ENCODE peak calls at places on chromosomes 2 and 18, in seven cellular contexts. U is left ventricle myocardium inferior; F is CD8-positive, alpha-beta memory T cell; M is spleen; E is kidney; V is effector memory CD4-positive, alpha-beta T cell; D is SK-N-SH. B is an unnamed sample.

GRCh38 chr2:144502356-144502755 is 17.6 kb downstream of the ZEB2 start:
- DNase-seq in U (no peak), E (no peak), D (no peak), F (no peak), M (no peak), V (no peak), B (no peak)

GRCh38 chr18:4586729-4587128 is 131.6 kb upstream of the DLGAP1 start:
- DNase-seq in M (no peak), D (no peak), E (no peak), U (no peak), F (no peak), V (no peak), B (no peak)

GRCh38 chr2:203999844-204000243 is 63.3 kb downstream of the ICOS start:
- DNase-seq in D (no peak), F (no peak), V (no peak), E (no peak), U (no peak), M (no peak), B (no peak)

GRCh38 chr18:13563390-13563805 is 163.0 kb downstream of the FAM210A start:
- DNase-seq in M (no peak), V (no peak), D (no peak), U (no peak), F (no peak), E (no peak), B (no peak)

GRCh38 chr2:200899482-200899881 is 10.3 kb downstream of the NIF3L1 start:
- DNase-seq in V (no peak), U (no peak), F (no peak), M (no peak), E (no peak), D (no peak), B (no peak)

GRCh38 chr2:21363364-21363763 is 239.6 kb downstream of the TDRD15 start:
- DNase-seq in U (no peak), M (no peak), F (no peak), E (no peak), V (no peak), D (no peak), B (no peak)

GRCh38 chr2:29117636-29118303 is 2.6 kb downstream of the CLIP4 start:
- DNase-seq in D (no peak), V (no peak), F (no peak), M (no peak), E (no peak), U (no peak), B (no peak)

GRCh38 chr18:62435435-62436031 is 87.3 kb upstream of the ZCCHC2 start:
- DNase-seq in U (no peak), E (no peak), M (no peak), F (no peak), D (peak), V (no peak), B (no peak)

GRCh38 chr2:28608061-28608828 is 112.4 kb downstream of the PLB1 start:
- DNase-seq in D (no peak), E (no peak), U (peak), V (no peak), M (peak), F (no peak), B (no peak)

GRCh38 chr2:98548920-98549818 is 59.1 kb downstream of the COA5 start:
- DNase-seq in F (no peak), E (no peak), M (peak), V (no peak), D (no peak), U (no peak), B (no peak)

GRCh38 chr2:189674374-189675112 is at the start of gene ANKAR:
- DNase-seq in V (peak), F (peak), U (peak), D (peak), M (peak), E (peak), B (peak)

GRCh38 chr2:209990838-209991237 is 11.6 kb upstream of the RPE start:
- DNase-seq in M (no peak), D (no peak), V (no peak), E (no peak), U (no peak), F (no peak), B (no peak)

GRCh38 chr2:169542433-169542832 is 31.2 kb downstream of the FASTKD1 start:
- DNase-seq in V (no peak), E (no peak), F (no peak), D (no peak), M (no peak), U (no peak), B (no peak)

GRCh38 chr2:101812226-101812625 is 114.7 kb downstream of the MAP4K4 start:
- DNase-seq in F (no peak), E (no peak), D (no peak), V (no peak), M (no peak), U (no peak), B (no peak)

GRCh38 chr2:96533292-96534073 is 3.1 kb upstream of the ARID5A start:
- DNase-seq in V (no peak), M (peak), U (peak), F (no peak), D (no peak), E (peak), B (peak)

GRCh38 chr2:13252615-13253014 is 535.9 kb downstream of the TRIB2 start:
- DNase-seq in V (no peak), D (no peak), M (no peak), F (no peak), E (no peak), U (no peak), B (no peak)

GRCh38 chr2:102427249-102427648 is 4.3 kb downstream of the IL18RAP start:
- DNase-seq in E (no peak), M (no peak), V (no peak), D (no peak), U (no peak), F (no peak), B (no peak)

GRCh38 chr2:102391530-102391929 is 31.4 kb upstream of the IL18RAP start:
- DNase-seq in V (no peak), E (no peak), U (no peak), M (no peak), D (no peak), F (peak), B (no peak)

GRCh38 chr2:202989749-202990148 is 24.9 kb upstream of the NBEAL1 start:
- DNase-seq in E (no peak), V (no peak), F (no peak), M (no peak), D (no peak), U (no peak), B (no peak)

GRCh38 chr18:34947711-34948125 is 93.5 kb upstream of the MAPRE2 start:
- DNase-seq in U (no peak), D (no peak), E (no peak), V (no peak), F (no peak), M (no peak), B (no peak)

GRCh38 chr2:43754180-43754579 is 19.7 kb upstream of the DYNC2LI1 start:
- DNase-seq in F (no peak), D (no peak), E (no peak), U (no peak), M (no peak), V (no peak), B (no peak)

GRCh38 chr2:69985684-69986083 is 24.3 kb upstream of the ASPRV1 start:
- DNase-seq in M (peak), F (no peak), U (peak), E (no peak), V (no peak), D (no peak), B (no peak)

GRCh38 chr2:96404446-96405373 is 69.1 kb downstream of the NCAPH start:
- DNase-seq in D (no peak), U (peak), M (no peak), E (no peak), F (no peak), V (no peak), B (peak)

GRCh38 chr2:223901311-223901710 is 43.8 kb downstream of the WDFY1 start:
- DNase-seq in M (no peak), D (no peak), F (no peak), V (no peak), E (no peak), U (no peak), B (no peak)

GRCh38 chr2:85131116-85131515 is 2.1 kb upstream of the TCF7L1 start:
- DNase-seq in F (no peak), U (no peak), E (no peak), D (peak), M (no peak), V (no peak), B (no peak)

GRCh38 chr2:84865181-84865783 is 15.6 kb downstream of the TRABD2A start:
- DNase-seq in U (no peak), F (peak), M (no peak), V (no peak), D (no peak), E (no peak), B (no peak)

GRCh38 chr18:23438046-23438377 is 15.1 kb upstream of the RIOK3 start:
- DNase-seq in V (no peak), M (no peak), F (no peak), E (no peak), U (no peak), D (no peak), B (no peak)
- H3K4me3 ChIP-seq in V (peak), M (peak), F (peak), E (peak), U (peak), D (peak), B (peak)

GRCh38 chr2:112724611-112725525 is 4.0 kb downstream of the NT5DC4 start:
- DNase-seq in V (no peak), M (no peak), U (no peak), F (no peak), D (no peak), E (no peak), B (no peak)
- H3K4me3 ChIP-seq in V (no peak), M (no peak), U (no peak), F (no peak), D (no peak), E (no peak), B (no peak)

GRCh38 chr2:104858325-104858978 is 4.5 kb downstream of the POU3F3 start:
- DNase-seq in E (no peak), D (no peak), F (no peak), V (no peak), U (no peak), M (no peak), B (no peak)
- H3K4me3 ChIP-seq in E (peak), D (no peak), F (no peak), V (no peak), U (no peak), M (no peak), B (no peak)

GRCh38 chr2:45006942-45007287 is 2.3 kb downstream of the SIX2 start:
- DNase-seq in V (no peak), D (no peak), E (no peak), M (no peak), F (no peak), U (no peak), B (no peak)
- H3K4me3 ChIP-seq in V (no peak), D (no peak), E (no peak), M (no peak), F (no peak), U (peak), B (no peak)

DNA sequence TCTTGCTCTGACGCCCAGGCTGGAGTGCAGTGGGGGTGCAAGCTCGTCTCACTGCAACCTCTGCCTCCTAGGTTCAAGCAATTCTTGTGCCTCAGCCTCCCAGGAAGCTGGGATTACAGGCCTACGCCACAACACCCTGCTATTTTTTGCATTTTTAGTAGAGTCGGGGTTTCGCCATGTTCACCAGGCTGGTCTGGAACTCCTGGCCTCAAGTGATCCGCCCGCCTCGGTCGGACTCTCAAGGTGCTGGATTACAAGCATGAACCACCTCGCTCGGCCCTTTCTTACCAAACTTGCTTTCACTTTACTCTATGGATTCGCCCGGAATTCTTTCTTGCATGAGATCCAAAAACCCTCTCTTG is 3.1 kb upstream of the FZD5 start:
- DNase-seq in D (no peak), M (no peak), E (no peak), F (no peak), V (no peak), U (no peak), B (no peak)
- H3K4me3 ChIP-seq in D (no peak), M (no peak), E (no peak), F (no peak), V (no peak), U (no peak), B (no peak)

GRCh38 chr2:54581326-54582039 is 125.4 kb downstream of the SPTBN1 start:
- DNase-seq in M (no peak), E (no peak), F (no peak), U (no peak), V (no peak), D (no peak), B (no peak)
- H3K4me3 ChIP-seq in M (no peak), E (no peak), F (peak), U (no peak), V (peak), D (no peak), B (no peak)

GRCh38 chr2:157443795-157444642 is at the start of gene CYTIP:
- DNase-seq in D (no peak), F (peak), E (no peak), M (peak), U (no peak), V (peak), B (peak)

GRCh38 chr2:157441072-157441454 is 2.8 kb downstream of the CYTIP start:
- DNase-seq in V (no peak), D (no peak), M (no peak), F (peak), E (no peak), U (no peak), B (no peak)

GRCh38 chr2:157443090-157443489 is 799 bp downstream of the CYTIP start:
- DNase-seq in M (no peak), V (no peak), F (no peak), E (no peak), U (no peak), D (no peak), B (no peak)

GRCh38 chr2:157442136-157442535 is 1.8 kb downstream of the CYTIP start:
- DNase-seq in E (no peak), V (no peak), F (no peak), M (no peak), D (no peak), U (no peak), B (no peak)

DNA sequence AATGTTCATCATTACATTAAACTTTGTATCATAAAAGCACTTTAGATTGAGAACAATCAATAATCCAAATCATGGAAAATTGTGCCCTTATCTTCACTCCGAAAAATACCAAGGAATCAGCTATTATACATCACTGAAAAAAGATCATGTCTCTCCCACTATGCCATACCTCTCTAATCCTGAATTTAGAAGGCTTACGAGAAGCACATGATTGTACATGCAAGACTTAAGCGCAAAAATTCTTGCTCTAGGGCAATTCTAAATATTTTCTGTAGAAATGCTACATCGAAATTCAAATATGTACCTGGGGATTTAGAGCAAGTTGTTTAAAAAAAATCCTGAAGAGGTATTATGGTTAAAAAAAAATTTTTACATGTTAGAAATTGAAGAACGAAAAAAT is 1.3 kb downstream of the CYTIP start:
- DNase-seq in M (no peak), V (no peak), D (no peak), U (no peak), F (no peak), E (no peak), B (no peak)
- H3K4me3 ChIP-seq in M (peak), V (peak), D (no peak), U (peak), F (peak), E (peak), B (peak)

DNA sequence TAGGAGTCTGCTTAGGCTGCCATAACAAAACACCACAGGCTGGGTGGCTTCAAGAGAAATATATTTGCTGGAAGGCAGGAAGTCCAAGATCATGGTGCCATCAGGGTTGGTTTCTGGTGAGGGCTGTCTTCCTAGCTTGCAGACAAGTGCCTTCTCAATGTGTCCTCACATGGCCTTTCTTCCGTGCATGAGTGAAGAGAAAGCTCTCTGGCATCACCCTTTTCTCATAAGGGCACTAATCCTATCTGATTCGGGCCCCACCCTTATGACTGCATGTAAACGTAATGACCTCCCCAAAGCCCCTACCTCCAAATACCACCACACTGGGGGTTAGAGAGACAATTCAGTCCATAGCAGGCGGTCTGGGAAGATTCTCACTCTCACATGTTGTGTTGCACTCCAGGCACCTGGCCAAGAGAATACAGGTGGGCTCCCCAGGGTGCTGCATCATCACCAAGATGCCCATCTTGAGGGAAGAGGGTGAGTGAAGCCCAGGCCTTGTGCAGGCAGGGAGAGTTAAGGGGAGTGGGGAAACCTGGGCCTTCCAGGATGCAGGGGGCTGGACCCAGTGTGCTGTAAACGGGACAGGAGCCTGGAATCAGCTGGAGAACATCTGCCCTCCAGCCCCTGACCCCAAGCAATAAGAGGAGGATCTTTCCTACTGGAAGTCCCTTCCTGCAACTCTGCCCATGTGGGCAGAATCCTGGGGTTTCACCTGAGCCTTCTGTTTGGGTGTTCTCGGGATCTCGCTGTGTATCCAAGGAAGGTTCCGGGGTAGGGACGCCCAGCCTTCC is 10.2 kb downstream of the CATIP start:
- DNase-seq in V (no peak), U (no peak), F (no peak), D (no peak), E (no peak), M (no peak), B (no peak)
- H3K4me3 ChIP-seq in V (peak), U (peak), F (peak), D (no peak), E (peak), M (peak), B (peak)

DNA sequence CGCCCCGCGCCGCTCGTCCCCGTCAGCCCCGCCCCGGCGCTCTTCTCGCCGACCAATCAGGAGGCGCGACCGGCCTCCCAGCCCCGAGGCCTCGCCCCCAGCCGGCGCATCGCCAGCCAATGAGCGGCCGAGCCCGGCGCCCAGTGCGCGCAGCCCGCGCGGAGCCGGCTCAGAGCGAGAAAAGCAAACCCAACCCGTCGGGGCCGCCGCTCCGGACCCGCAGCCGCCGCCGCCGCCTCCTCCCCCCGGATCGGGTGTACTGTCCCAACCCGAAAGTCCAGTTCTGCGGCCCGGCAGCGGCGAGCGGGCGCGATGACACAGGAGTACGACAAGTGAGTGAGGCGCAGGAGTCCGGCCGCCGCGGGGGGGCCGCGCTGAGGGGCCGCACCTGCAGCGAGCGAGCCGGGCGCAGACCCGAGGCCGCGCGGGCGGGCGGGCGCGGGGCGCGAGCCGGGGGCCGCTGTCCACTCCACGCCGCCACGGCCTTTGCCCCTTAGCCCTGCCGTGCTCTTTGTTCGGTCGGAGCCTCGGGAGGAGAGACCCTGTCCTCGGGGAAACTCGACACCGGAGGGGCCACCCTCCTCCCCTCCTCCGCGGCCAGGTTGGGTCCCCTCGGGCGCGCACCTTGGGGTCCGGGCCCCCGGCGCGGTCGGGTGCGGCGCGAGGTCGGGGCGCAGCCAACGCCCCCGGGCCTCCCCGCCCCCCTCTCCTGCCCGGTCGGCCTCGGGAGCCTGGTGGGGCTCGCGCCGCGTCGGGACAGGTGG is at the start of gene GRHL1:
- DNase-seq in F (peak), V (peak), D (peak), U (peak), E (peak), M (peak), B (peak)
- H3K4me3 ChIP-seq in F (peak), V (peak), D (peak), U (peak), E (peak), M (peak), B (peak)

GRCh38 chr2:63053889-63054725 is 3.5 kb downstream of the OTX1 start:
- DNase-seq in U (no peak), E (peak), V (no peak), D (peak), M (no peak), F (no peak), B (no peak)
- H3K4me3 ChIP-seq in U (peak), E (peak), V (no peak), D (no peak), M (peak), F (no peak), B (no peak)

B was measured in left lung.